ENCODE peak calls at places on chromosomes 13 and 19, in eight cellular contexts. One of them, this sample, is unnamed.

GRCh38 chr19:3358392-3358918 is 7.9 kb upstream of the NFIC start:
- ATAC-seq in gastrocnemius medialis: no peak
- ATAC-seq in heart right ventricle: peak; percentile 4
- ATAC-seq in pancreas: peak; percentile 17
- ATAC-seq in RWPE2: no peak
- ATAC-seq in right cardiac atrium: no peak
- ATAC-seq in heart left ventricle: peak; percentile 5
- ATAC-seq in thoracic aorta: no peak
- ATAC-seq in this sample: peak; percentile 8

GRCh38 chr19:29154163-29154562 is 58.8 kb downstream of the UQCRFS1 start:
- ATAC-seq in thoracic aorta: no peak
- ATAC-seq in pancreas: no peak
- ATAC-seq in right cardiac atrium: no peak
- ATAC-seq in heart right ventricle: no peak
- ATAC-seq in gastrocnemius medialis: no peak
- ATAC-seq in RWPE2: no peak
- ATAC-seq in heart left ventricle: no peak
- ATAC-seq in this sample: no peak

GRCh38 chr13:95176611-95177259 is 124.5 kb downstream of the ABCC4 start:
- ATAC-seq in heart left ventricle: no peak
- ATAC-seq in RWPE2: no peak
- ATAC-seq in gastrocnemius medialis: no peak
- ATAC-seq in pancreas: no peak
- ATAC-seq in thoracic aorta: no peak
- ATAC-seq in right cardiac atrium: no peak
- ATAC-seq in heart right ventricle: no peak
- ATAC-seq in this sample: no peak

GRCh38 chr13:36475468-36475867 is 43.2 kb downstream of the CCNA1 start:
- ATAC-seq in heart right ventricle: no peak
- ATAC-seq in RWPE2: peak; percentile 76
- ATAC-seq in pancreas: no peak
- ATAC-seq in gastrocnemius medialis: no peak
- ATAC-seq in right cardiac atrium: no peak
- ATAC-seq in thoracic aorta: no peak
- ATAC-seq in heart left ventricle: no peak
- ATAC-seq in this sample: no peak

GRCh38 chr13:25872871-25873607 is 178.8 kb downstream of the SHISA2 start:
- ATAC-seq in RWPE2: no peak
- ATAC-seq in thoracic aorta: no peak
- ATAC-seq in right cardiac atrium: peak; percentile 41
- ATAC-seq in pancreas: no peak
- ATAC-seq in heart left ventricle: peak; percentile 42
- ATAC-seq in heart right ventricle: peak; percentile 80
- ATAC-seq in gastrocnemius medialis: peak; percentile 91
- ATAC-seq in this sample: no peak

GRCh38 chr13:102863590-102863989 is 17.8 kb downstream of the ERCC5 start:
- ATAC-seq in heart right ventricle: peak; percentile 93
- ATAC-seq in RWPE2: no peak
- ATAC-seq in gastrocnemius medialis: peak; percentile 100
- ATAC-seq in heart left ventricle: peak; percentile 92
- ATAC-seq in thoracic aorta: no peak
- ATAC-seq in right cardiac atrium: peak; percentile 80
- ATAC-seq in pancreas: no peak
- ATAC-seq in this sample: peak; percentile 41

GRCh38 chr13:83516781-83517180 is 365.5 kb downstream of the SLITRK1 start:
- ATAC-seq in heart left ventricle: no peak
- ATAC-seq in right cardiac atrium: no peak
- ATAC-seq in pancreas: no peak
- ATAC-seq in RWPE2: no peak
- ATAC-seq in thoracic aorta: no peak
- ATAC-seq in gastrocnemius medialis: no peak
- ATAC-seq in heart right ventricle: no peak
- ATAC-seq in this sample: no peak

GRCh38 chr13:23810842-23811241 is 78.4 kb downstream of the MIPEP start:
- ATAC-seq in heart right ventricle: no peak
- ATAC-seq in thoracic aorta: no peak
- ATAC-seq in heart left ventricle: no peak
- ATAC-seq in gastrocnemius medialis: no peak
- ATAC-seq in pancreas: no peak
- ATAC-seq in RWPE2: no peak
- ATAC-seq in right cardiac atrium: no peak
- ATAC-seq in this sample: no peak

GRCh38 chr19:51114087-51114714 is 6.0 kb upstream of the CTU1 start:
- ATAC-seq in thoracic aorta: no peak
- ATAC-seq in right cardiac atrium: no peak
- ATAC-seq in heart right ventricle: no peak
- ATAC-seq in heart left ventricle: no peak
- ATAC-seq in RWPE2: no peak
- ATAC-seq in pancreas: no peak
- ATAC-seq in gastrocnemius medialis: no peak
- ATAC-seq in this sample: no peak

GRCh38 chr19:51815038-51815437 is 20.1 kb downstream of the FPR3 start:
- ATAC-seq in gastrocnemius medialis: no peak
- ATAC-seq in pancreas: no peak
- ATAC-seq in heart right ventricle: no peak
- ATAC-seq in thoracic aorta: no peak
- ATAC-seq in right cardiac atrium: no peak
- ATAC-seq in heart left ventricle: no peak
- ATAC-seq in RWPE2: no peak
- ATAC-seq in this sample: no peak

GRCh38 chr19:56153507-56153906 is 12.4 kb downstream of the ZNF444 start:
- ATAC-seq in gastrocnemius medialis: peak; percentile 28
- ATAC-seq in pancreas: peak; percentile 51
- ATAC-seq in heart right ventricle: no peak
- ATAC-seq in heart left ventricle: no peak
- ATAC-seq in thoracic aorta: no peak
- ATAC-seq in right cardiac atrium: no peak
- ATAC-seq in RWPE2: no peak
- ATAC-seq in this sample: no peak

GRCh38 chr13:40572961-40573360 is 93.5 kb downstream of the FOXO1 start:
- ATAC-seq in heart right ventricle: no peak
- ATAC-seq in right cardiac atrium: no peak
- ATAC-seq in RWPE2: no peak
- ATAC-seq in heart left ventricle: no peak
- ATAC-seq in gastrocnemius medialis: no peak
- ATAC-seq in thoracic aorta: no peak
- ATAC-seq in pancreas: no peak
- ATAC-seq in this sample: no peak

GRCh38 chr19:9115307-9115813 is at the start of gene OR7G1:
- ATAC-seq in thoracic aorta: no peak
- ATAC-seq in gastrocnemius medialis: no peak
- ATAC-seq in heart right ventricle: no peak
- ATAC-seq in RWPE2: no peak
- ATAC-seq in heart left ventricle: no peak
- ATAC-seq in right cardiac atrium: no peak
- ATAC-seq in pancreas: no peak
- ATAC-seq in this sample: no peak

GRCh38 chr13:51737609-51738008 is 66.4 kb downstream of the DHRS12 start:
- ATAC-seq in RWPE2: no peak
- ATAC-seq in heart left ventricle: no peak
- ATAC-seq in pancreas: no peak
- ATAC-seq in right cardiac atrium: no peak
- ATAC-seq in heart right ventricle: no peak
- ATAC-seq in gastrocnemius medialis: no peak
- ATAC-seq in thoracic aorta: no peak
- ATAC-seq in this sample: no peak

GRCh38 chr13:51601601-51602348 is 17.5 kb downstream of the WDFY2 start:
- ATAC-seq in heart right ventricle: peak; percentile 13
- ATAC-seq in right cardiac atrium: no peak
- ATAC-seq in RWPE2: no peak
- ATAC-seq in thoracic aorta: no peak
- ATAC-seq in gastrocnemius medialis: no peak
- ATAC-seq in heart left ventricle: no peak
- ATAC-seq in pancreas: no peak
- ATAC-seq in this sample: no peak

GRCh38 chr19:13029893-13030292 is 34.6 kb downstream of the NFIX start:
- ATAC-seq in right cardiac atrium: no peak
- ATAC-seq in thoracic aorta: no peak
- ATAC-seq in heart left ventricle: no peak
- ATAC-seq in pancreas: no peak
- ATAC-seq in heart right ventricle: no peak
- ATAC-seq in gastrocnemius medialis: peak; percentile 18
- ATAC-seq in RWPE2: no peak
- ATAC-seq in this sample: no peak

GRCh38 chr19:17404015-17404414 is 1.4 kb downstream of the BST2 start:
- ATAC-seq in right cardiac atrium: no peak
- ATAC-seq in RWPE2: no peak
- ATAC-seq in thoracic aorta: no peak
- ATAC-seq in pancreas: no peak
- ATAC-seq in heart right ventricle: no peak
- ATAC-seq in heart left ventricle: no peak
- ATAC-seq in gastrocnemius medialis: no peak
- ATAC-seq in this sample: no peak
- H3K27ac ChIP-seq in right cardiac atrium: peak overlapping the region; percentile 6
- H3K27ac ChIP-seq in RWPE2: no peak overlapping the region
- H3K27ac ChIP-seq in thoracic aorta: no peak overlapping the region
- H3K27ac ChIP-seq in pancreas: no peak overlapping the region
- H3K27ac ChIP-seq in heart right ventricle: no peak overlapping the region
- H3K27ac ChIP-seq in heart left ventricle: peak overlapping the region; percentile 67
- H3K27ac ChIP-seq in gastrocnemius medialis: peak overlapping the region; percentile 82
- H3K27ac ChIP-seq in this sample: peak overlapping the region; percentile 78

GRCh38 chr19:45601115-45601514 is 897 bp downstream of the GPR4 start:
- ATAC-seq in right cardiac atrium: peak; percentile 35
- ATAC-seq in thoracic aorta: no peak
- ATAC-seq in pancreas: no peak
- ATAC-seq in heart left ventricle: peak; percentile 27
- ATAC-seq in RWPE2: no peak
- ATAC-seq in gastrocnemius medialis: no peak
- ATAC-seq in heart right ventricle: peak; percentile 48
- ATAC-seq in this sample: peak; percentile 9

GRCh38 chr19:45599286-45599685 is 2.7 kb downstream of the GPR4 start:
- ATAC-seq in pancreas: no peak
- ATAC-seq in heart left ventricle: no peak
- ATAC-seq in RWPE2: no peak
- ATAC-seq in thoracic aorta: no peak
- ATAC-seq in right cardiac atrium: no peak
- ATAC-seq in gastrocnemius medialis: no peak
- ATAC-seq in heart right ventricle: no peak
- ATAC-seq in this sample: no peak

GRCh38 chr19:45598267-45599011 is 3.6 kb downstream of the GPR4 start:
- ATAC-seq in RWPE2: no peak
- ATAC-seq in pancreas: peak; percentile 48
- ATAC-seq in thoracic aorta: no peak
- ATAC-seq in heart left ventricle: peak; percentile 33
- ATAC-seq in gastrocnemius medialis: no peak
- ATAC-seq in heart right ventricle: peak; percentile 20
- ATAC-seq in right cardiac atrium: no peak
- ATAC-seq in this sample: no peak

GRCh38 chr19:45600340-45600885 is 1.6 kb downstream of the GPR4 start:
- ATAC-seq in RWPE2: no peak
- ATAC-seq in heart left ventricle: no peak
- ATAC-seq in pancreas: no peak
- ATAC-seq in thoracic aorta: no peak
- ATAC-seq in heart right ventricle: no peak
- ATAC-seq in gastrocnemius medialis: no peak
- ATAC-seq in right cardiac atrium: no peak
- ATAC-seq in this sample: no peak

GRCh38 chr19:45601524-45602522 is at the start of gene GPR4:
- ATAC-seq in RWPE2: peak; percentile 57
- ATAC-seq in right cardiac atrium: peak; percentile 65
- ATAC-seq in heart right ventricle: peak; percentile 46
- ATAC-seq in pancreas: peak; percentile 33
- ATAC-seq in thoracic aorta: no peak
- ATAC-seq in heart left ventricle: peak; percentile 66
- ATAC-seq in gastrocnemius medialis: no peak
- ATAC-seq in this sample: peak; percentile 44
- H3K27ac ChIP-seq in RWPE2: no peak within 1 kb of the TSS
- H3K27ac ChIP-seq in right cardiac atrium: peak within 1 kb of the TSS; percentile 65
- H3K27ac ChIP-seq in heart right ventricle: peak within 1 kb of the TSS; percentile 30
- H3K27ac ChIP-seq in pancreas: no peak within 1 kb of the TSS
- H3K27ac ChIP-seq in thoracic aorta: no peak within 1 kb of the TSS
- H3K27ac ChIP-seq in heart left ventricle: peak within 1 kb of the TSS; percentile 90
- H3K27ac ChIP-seq in gastrocnemius medialis: peak within 1 kb of the TSS; percentile 75
- H3K27ac ChIP-seq in this sample: no peak within 1 kb of the TSS

GRCh38 chr13:46846736-46847135 is 49.8 kb upstream of the ESD start:
- ATAC-seq in pancreas: no peak
- ATAC-seq in heart left ventricle: no peak
- ATAC-seq in RWPE2: no peak
- ATAC-seq in heart right ventricle: no peak
- ATAC-seq in gastrocnemius medialis: no peak
- ATAC-seq in thoracic aorta: no peak
- ATAC-seq in right cardiac atrium: no peak
- ATAC-seq in this sample: no peak
- H3K27ac ChIP-seq in pancreas: no peak overlapping the region
- H3K27ac ChIP-seq in heart left ventricle: no peak overlapping the region
- H3K27ac ChIP-seq in RWPE2: no peak overlapping the region
- H3K27ac ChIP-seq in heart right ventricle: no peak overlapping the region
- H3K27ac ChIP-seq in gastrocnemius medialis: no peak overlapping the region
- H3K27ac ChIP-seq in thoracic aorta: no peak overlapping the region
- H3K27ac ChIP-seq in right cardiac atrium: no peak overlapping the region
- H3K27ac ChIP-seq in this sample: no peak overlapping the region

GRCh38 chr19:57688011-57688763 is 6.4 kb downstream of the ZNF551 start:
- ATAC-seq in gastrocnemius medialis: no peak
- ATAC-seq in RWPE2: no peak
- ATAC-seq in right cardiac atrium: no peak
- ATAC-seq in heart left ventricle: no peak
- ATAC-seq in thoracic aorta: no peak
- ATAC-seq in heart right ventricle: no peak
- ATAC-seq in pancreas: no peak
- ATAC-seq in this sample: no peak
- H3K27ac ChIP-seq in gastrocnemius medialis: no peak overlapping the region
- H3K27ac ChIP-seq in RWPE2: no peak overlapping the region
- H3K27ac ChIP-seq in right cardiac atrium: no peak overlapping the region
- H3K27ac ChIP-seq in heart left ventricle: no peak overlapping the region
- H3K27ac ChIP-seq in thoracic aorta: no peak overlapping the region
- H3K27ac ChIP-seq in heart right ventricle: no peak overlapping the region
- H3K27ac ChIP-seq in pancreas: no peak overlapping the region
- H3K27ac ChIP-seq in this sample: no peak overlapping the region